ENCODE peak calls at places on chromosomes 12 and 14, in ten cellular contexts. M is tibial artery, D is heart left ventricle, F is right cardiac atrium, U is brain microvascular endothelial cell, A is Panc1, J is cardiac muscle cell, P is A549, O is psoas muscle, L is heart right ventricle. K is an unnamed sample.

GRCh38 chr12:41962171-41962572 is 182.5 kb downstream of the GXYLT1 start:
- DNase-seq in M (peak; percentile 41), D (no peak), F (peak; percentile 69), U (no peak), A (no peak), J (no peak), P (no peak), O (peak; percentile 65), L (no peak), K (no peak)

GRCh38 chr12:40106202-40106533 is 287 bp upstream of the SLC2A13 start:
- DNase-seq in M (no peak), D (no peak), F (no peak), U (no peak), A (no peak), J (no peak), P (no peak), O (no peak), L (no peak), K (no peak)

GRCh38 chr12:48349471-48349870 is 1.2 kb downstream of the ZNF641 start:
- DNase-seq in M (no peak), D (peak; percentile 52), F (peak; percentile 82), U (peak; percentile 9), A (no peak), J (no peak), P (no peak), O (peak; percentile 59), L (peak; percentile 58), K (no peak)

GRCh38 chr14:60812987-60813386 is 78.4 kb downstream of the MNAT1 start:
- DNase-seq in M (no peak), D (no peak), F (peak; percentile 35), U (no peak), A (no peak), J (no peak), P (no peak), O (no peak), L (no peak), K (no peak)

GRCh38 chr12:8781326-8781725 is 41.1 kb upstream of the A2ML1 start:
- DNase-seq in M (no peak), D (no peak), F (no peak), U (no peak), A (no peak), J (no peak), P (no peak), O (no peak), L (no peak), K (no peak)

GRCh38 chr14:22819191-22819988 is 4.2 kb upstream of the SLC7A7 start:
- DNase-seq in M (peak; percentile 74), D (peak; percentile 48), F (peak; percentile 80), U (peak; percentile 63), A (no peak), J (no peak), P (peak; percentile 35), O (no peak), L (peak; percentile 42), K (no peak)

GRCh38 chr14:81192594-81192993 is 28.2 kb downstream of the GTF2A1 start:
- DNase-seq in M (no peak), D (no peak), F (no peak), U (no peak), A (no peak), J (no peak), P (no peak), O (no peak), L (no peak), K (no peak)

GRCh38 chr12:6722863-6723262 is 983 bp upstream of the COPS7A start:
- DNase-seq in M (no peak), D (no peak), F (no peak), U (no peak), A (no peak), J (no peak), P (no peak), O (no peak), L (no peak), K (no peak)

GRCh38 chr14:24343795-24344660 is 4.2 kb upstream of the RIPK3 start:
- DNase-seq in M (no peak), D (no peak), F (no peak), U (no peak), A (no peak), J (no peak), P (no peak), O (no peak), L (no peak), K (no peak)

GRCh38 chr12:128727461-128727860 is 96.3 kb downstream of the SLC15A4 start:
- DNase-seq in M (no peak), D (no peak), F (no peak), U (no peak), A (no peak), J (no peak), P (no peak), O (no peak), L (no peak), K (no peak)

GRCh38 chr12:46915082-46915481 is 89.3 kb upstream of the SLC38A4 start:
- DNase-seq in M (peak; percentile 26), D (peak; percentile 35), F (peak; percentile 49), U (peak; percentile 83), A (no peak), J (no peak), P (no peak), O (peak; percentile 90), L (no peak), K (peak; percentile 37)

GRCh38 chr12:113479193-113479577 is 7.5 kb upstream of the LHX5 start:
- DNase-seq in M (no peak), D (no peak), F (no peak), U (no peak), A (no peak), J (no peak), P (no peak), O (no peak), L (no peak), K (no peak)

GRCh38 chr14:53646925-53647324 is 309.7 kb downstream of the BMP4 start:
- DNase-seq in M (no peak), D (no peak), F (no peak), U (no peak), A (no peak), J (no peak), P (no peak), O (no peak), L (no peak), K (no peak)

GRCh38 chr12:111024205-111024794 is 103.9 kb upstream of the MYL2 start:
- DNase-seq in M (no peak), D (peak; percentile 55), F (peak; percentile 71), U (peak; percentile 26), A (no peak), J (peak; percentile 85), P (peak; percentile 61), O (peak; percentile 67), L (peak; percentile 49), K (no peak)

GRCh38 chr12:38411426-38411825 is 94.9 kb downstream of the ALG10B start:
- DNase-seq in M (no peak), D (no peak), F (no peak), U (no peak), A (no peak), J (no peak), P (no peak), O (no peak), L (no peak), K (no peak)

GRCh38 chr14:106141242-106142220 is 615.1 kb downstream of the TMEM121 start:
- DNase-seq in M (no peak), D (no peak), F (no peak), U (no peak), A (no peak), J (no peak), P (peak; percentile 28), O (peak; percentile 46), L (no peak), K (no peak)

DNA sequence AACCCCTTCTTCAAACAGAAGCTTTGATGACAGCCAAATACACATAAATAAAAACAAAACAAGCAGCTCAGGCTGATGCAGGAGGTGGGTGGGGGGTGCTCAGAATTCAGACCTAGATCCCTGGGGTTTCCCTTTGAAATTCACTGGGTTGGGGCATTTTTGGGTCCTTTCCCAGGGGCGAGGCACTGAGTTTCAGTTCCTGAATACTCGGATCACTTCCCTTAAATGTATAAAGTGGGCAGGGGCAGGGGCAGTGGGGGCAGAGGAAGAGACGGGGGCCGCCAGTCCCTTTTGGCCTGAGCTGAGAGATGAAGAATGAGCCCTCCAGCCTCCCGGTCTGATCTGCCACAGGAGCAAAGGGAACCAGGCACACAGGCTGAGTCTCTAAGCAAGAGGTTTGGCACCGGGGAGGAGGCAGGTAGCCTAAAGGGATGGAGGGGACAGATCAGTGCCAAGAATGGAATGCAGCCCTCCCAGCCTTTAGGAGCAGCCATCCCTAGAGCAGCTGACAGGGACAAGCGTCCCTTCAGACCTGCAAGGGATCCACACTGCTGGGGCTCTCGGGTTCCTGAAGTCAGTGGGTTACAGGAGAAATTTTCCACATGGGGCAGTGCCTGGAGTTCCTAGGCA is 20.3 kb downstream of the KDM2B start:
- DNase-seq in M (no peak), D (no peak), F (peak; percentile 62), U (no peak), A (no peak), J (no peak), P (no peak), O (no peak), L (no peak), K (no peak)
- H3K27ac ChIP-seq in M (no peak overlapping the region), D (no peak overlapping the region), F (no peak overlapping the region), U (no peak overlapping the region), A (no peak overlapping the region), J (no peak overlapping the region), P (no peak overlapping the region), O (no peak overlapping the region), L (no peak overlapping the region), K (no peak overlapping the region)

GRCh38 chr14:55446833-55447232 is 6.4 kb upstream of the TBPL2 start:
- DNase-seq in M (no peak), D (no peak), F (no peak), U (peak; percentile 86), A (no peak), J (peak; percentile 43), P (peak; percentile 31), O (no peak), L (no peak), K (no peak)
- H3K27ac ChIP-seq in M (no peak overlapping the region), D (no peak overlapping the region), F (no peak overlapping the region), U (peak overlapping the region; percentile 87), A (peak overlapping the region; percentile 99), J (no peak overlapping the region), P (peak overlapping the region; percentile 88), O (no peak overlapping the region), L (no peak overlapping the region), K (peak overlapping the region; percentile 60)

DNA sequence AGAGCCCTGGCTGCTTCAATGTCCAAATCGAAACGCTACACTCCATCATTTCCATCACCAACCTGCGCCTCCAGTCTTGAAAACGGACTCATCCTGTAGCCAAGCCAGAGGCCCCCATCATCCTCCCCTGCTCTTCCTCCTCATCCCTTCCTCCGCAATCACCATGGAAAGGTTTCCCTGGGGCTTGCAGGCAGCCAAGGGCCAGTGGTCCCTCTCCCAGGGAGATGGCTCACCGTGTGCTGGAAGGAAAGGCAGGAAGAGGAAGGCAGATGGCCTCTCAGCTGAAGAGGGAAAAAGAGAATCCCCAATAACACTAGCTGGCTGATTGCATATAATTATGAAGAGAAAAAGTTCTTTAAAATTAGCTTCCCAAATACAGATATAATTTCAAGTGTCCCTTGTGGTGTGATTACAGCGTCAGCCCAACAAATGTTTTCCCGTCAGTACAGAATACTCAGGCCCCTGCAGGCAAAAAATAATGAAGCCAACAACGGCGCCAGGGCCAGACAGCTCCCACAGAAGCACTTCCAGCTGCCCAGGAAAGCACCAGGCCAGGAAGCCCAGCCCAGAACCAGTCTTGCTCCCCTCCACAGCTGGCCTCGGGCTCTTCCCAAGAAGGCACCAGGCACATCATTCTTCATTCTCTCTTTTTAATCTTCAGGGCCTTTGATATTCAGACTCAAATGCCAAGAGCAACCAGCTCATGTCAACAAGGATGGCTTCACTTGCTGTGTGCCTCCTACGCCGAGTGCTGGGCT is 24.7 kb downstream of the ITPK1 start:
- DNase-seq in M (no peak), D (no peak), F (peak; percentile 83), U (no peak), A (no peak), J (no peak), P (no peak), O (no peak), L (peak; percentile 48), K (no peak)
- H3K27ac ChIP-seq in M (peak overlapping the region; percentile 46), D (peak overlapping the region; percentile 73), F (peak overlapping the region; percentile 79), U (no peak overlapping the region), A (no peak overlapping the region), J (peak overlapping the region; percentile 25), P (no peak overlapping the region), O (no peak overlapping the region), L (peak overlapping the region; percentile 67), K (peak overlapping the region; percentile 7)

GRCh38 chr12:108346022-108346633 is 7.0 kb upstream of the CMKLR1 start:
- DNase-seq in M (no peak), D (no peak), F (no peak), U (no peak), A (no peak), J (no peak), P (no peak), O (peak; percentile 23), L (no peak), K (no peak)
- H3K27ac ChIP-seq in M (no peak overlapping the region), D (no peak overlapping the region), F (no peak overlapping the region), U (no peak overlapping the region), A (no peak overlapping the region), J (no peak overlapping the region), P (no peak overlapping the region), O (no peak overlapping the region), L (no peak overlapping the region), K (no peak overlapping the region)

K was measured in epithelial cell of prostate.